ENCODE peak calls at places on chromosome 17, in six cellular contexts. One of them, this sample, is unnamed.

GRCh38 chr17:53490447-53490968 is 332.2 kb upstream of the KIF2B start:
- DNase-seq in uterus: no peak
- DNase-seq in hypothalamus: no peak
- DNase-seq in RWPE1: no peak
- DNase-seq in ovary: no peak
- DNase-seq in iPS-NIHi11: no peak
- DNase-seq in this sample: no peak

GRCh38 chr17:77085916-77086432 is 54.8 kb upstream of the SEC14L1 start:
- DNase-seq in uterus: no peak
- DNase-seq in hypothalamus: no peak
- DNase-seq in RWPE1: no peak
- DNase-seq in ovary: no peak
- DNase-seq in iPS-NIHi11: no peak
- DNase-seq in this sample: peak; percentile 87

GRCh38 chr17:12538003-12538402 is 127.7 kb upstream of the MYOCD start:
- DNase-seq in uterus: no peak
- DNase-seq in hypothalamus: no peak
- DNase-seq in RWPE1: no peak
- DNase-seq in ovary: no peak
- DNase-seq in iPS-NIHi11: no peak
- DNase-seq in this sample: no peak

GRCh38 chr17:44693609-44694008 is 4.0 kb upstream of the CCDC43 start:
- DNase-seq in uterus: no peak
- DNase-seq in hypothalamus: no peak
- DNase-seq in RWPE1: no peak
- DNase-seq in ovary: no peak
- DNase-seq in iPS-NIHi11: no peak
- DNase-seq in this sample: no peak

GRCh38 chr17:19388791-19389190 is 1.8 kb upstream of the MFAP4 start:
- DNase-seq in uterus: peak; percentile 69
- DNase-seq in hypothalamus: no peak
- DNase-seq in RWPE1: no peak
- DNase-seq in ovary: no peak
- DNase-seq in iPS-NIHi11: no peak
- DNase-seq in this sample: no peak

GRCh38 chr17:70070297-70071027 is 4.6 kb upstream of the KCNJ16 start:
- DNase-seq in uterus: no peak
- DNase-seq in hypothalamus: no peak
- DNase-seq in RWPE1: no peak
- DNase-seq in ovary: no peak
- DNase-seq in iPS-NIHi11: no peak
- DNase-seq in this sample: no peak

GRCh38 chr17:6347776-6348175 is 87.1 kb downstream of the AIPL1 start:
- DNase-seq in uterus: no peak
- DNase-seq in hypothalamus: no peak
- DNase-seq in RWPE1: no peak
- DNase-seq in ovary: no peak
- DNase-seq in iPS-NIHi11: no peak
- DNase-seq in this sample: no peak

GRCh38 chr17:81165246-81166032 is at the start of gene PVALEF:
- DNase-seq in uterus: no peak
- DNase-seq in hypothalamus: no peak
- DNase-seq in RWPE1: no peak
- DNase-seq in ovary: no peak
- DNase-seq in iPS-NIHi11: peak; percentile 86
- DNase-seq in this sample: no peak

GRCh38 chr17:15513859-15514446 is 46.5 kb upstream of the CDRT4 start:
- DNase-seq in uterus: no peak
- DNase-seq in hypothalamus: no peak
- DNase-seq in RWPE1: no peak
- DNase-seq in ovary: no peak
- DNase-seq in iPS-NIHi11: no peak
- DNase-seq in this sample: no peak

GRCh38 chr17:75476274-75476673 is 19.8 kb downstream of the TMEM94 start:
- DNase-seq in uterus: peak; percentile 41
- DNase-seq in hypothalamus: no peak
- DNase-seq in RWPE1: no peak
- DNase-seq in ovary: peak; percentile 62
- DNase-seq in iPS-NIHi11: no peak
- DNase-seq in this sample: no peak

GRCh38 chr17:69525920-69526841 is 111.7 kb downstream of the MAP2K6 start:
- DNase-seq in uterus: peak; percentile 22
- DNase-seq in hypothalamus: no peak
- DNase-seq in RWPE1: peak; percentile 55
- DNase-seq in ovary: no peak
- DNase-seq in iPS-NIHi11: peak; percentile 56
- DNase-seq in this sample: peak; percentile 60

GRCh38 chr17:2683912-2684311 is 27.7 kb downstream of the CLUH start:
- DNase-seq in uterus: no peak
- DNase-seq in hypothalamus: no peak
- DNase-seq in RWPE1: no peak
- DNase-seq in ovary: no peak
- DNase-seq in iPS-NIHi11: no peak
- DNase-seq in this sample: no peak

GRCh38 chr17:71959129-71959528 is 161.7 kb upstream of the SOX9 start:
- DNase-seq in uterus: no peak
- DNase-seq in hypothalamus: no peak
- DNase-seq in RWPE1: peak; percentile 9
- DNase-seq in ovary: no peak
- DNase-seq in iPS-NIHi11: no peak
- DNase-seq in this sample: peak; percentile 40

GRCh38 chr17:15882058-15882720 is 62.7 kb upstream of the ADORA2B start:
- DNase-seq in uterus: no peak
- DNase-seq in hypothalamus: no peak
- DNase-seq in RWPE1: no peak
- DNase-seq in ovary: no peak
- DNase-seq in iPS-NIHi11: peak; percentile 71
- DNase-seq in this sample: no peak

GRCh38 chr17:82205720-82206508 is 6.7 kb downstream of the CCDC57 start:
- DNase-seq in uterus: peak; percentile 82
- DNase-seq in hypothalamus: peak; percentile 35
- DNase-seq in RWPE1: peak; percentile 86
- DNase-seq in ovary: peak; percentile 87
- DNase-seq in iPS-NIHi11: peak; percentile 88
- DNase-seq in this sample: peak; percentile 92

GRCh38 chr17:55067697-55068439 is 99.3 kb downstream of the STXBP4 start:
- DNase-seq in uterus: no peak
- DNase-seq in hypothalamus: no peak
- DNase-seq in RWPE1: peak; percentile 12
- DNase-seq in ovary: no peak
- DNase-seq in iPS-NIHi11: no peak
- DNase-seq in this sample: no peak

GRCh38 chr17:48954300-48954755 is 9.7 kb upstream of the SNF8 start:
- DNase-seq in uterus: no peak
- DNase-seq in hypothalamus: no peak
- DNase-seq in RWPE1: no peak
- DNase-seq in ovary: no peak
- DNase-seq in iPS-NIHi11: no peak
- DNase-seq in this sample: no peak

GRCh38 chr17:45302649-45303173 is 14.1 kb downstream of the MAP3K14 start:
- DNase-seq in uterus: peak; percentile 53
- DNase-seq in hypothalamus: no peak
- DNase-seq in RWPE1: no peak
- DNase-seq in ovary: peak; percentile 68
- DNase-seq in iPS-NIHi11: no peak
- DNase-seq in this sample: no peak

GRCh38 chr17:41919165-41919817 is 540 bp upstream of the ACLY start:
- DNase-seq in uterus: no peak
- DNase-seq in hypothalamus: no peak
- DNase-seq in RWPE1: peak; percentile 77
- DNase-seq in ovary: no peak
- DNase-seq in iPS-NIHi11: peak; percentile 83
- DNase-seq in this sample: no peak

GRCh38 chr17:48564200-48565023 is 13.7 kb downstream of the HOXB4 start:
- DNase-seq in uterus: no peak
- DNase-seq in hypothalamus: no peak
- DNase-seq in RWPE1: no peak
- DNase-seq in ovary: no peak
- DNase-seq in iPS-NIHi11: no peak
- DNase-seq in this sample: no peak

GRCh38 chr17:10205549-10206185 is 7.3 kb upstream of the GAS7 start:
- DNase-seq in uterus: no peak
- DNase-seq in hypothalamus: no peak
- DNase-seq in RWPE1: no peak
- DNase-seq in ovary: no peak
- DNase-seq in iPS-NIHi11: no peak
- DNase-seq in this sample: no peak

GRCh38 chr17:43839670-43840101 is 6.7 kb upstream of the MPP3 start:
- DNase-seq in uterus: no peak
- DNase-seq in hypothalamus: no peak
- DNase-seq in RWPE1: peak; percentile 20
- DNase-seq in ovary: no peak
- DNase-seq in iPS-NIHi11: peak; percentile 55
- DNase-seq in this sample: no peak

GRCh38 chr17:71828182-71828596 is 292.6 kb upstream of the SOX9 start:
- DNase-seq in uterus: no peak
- DNase-seq in hypothalamus: peak; percentile 45
- DNase-seq in RWPE1: no peak
- DNase-seq in ovary: no peak
- DNase-seq in iPS-NIHi11: peak; percentile 80
- DNase-seq in this sample: peak; percentile 58

GRCh38 chr17:45050680-45051059 is 762 bp downstream of the DCAKD start:
- DNase-seq in uterus: no peak
- DNase-seq in hypothalamus: no peak
- DNase-seq in RWPE1: no peak
- DNase-seq in ovary: no peak
- DNase-seq in iPS-NIHi11: no peak
- DNase-seq in this sample: peak; percentile 56